ENCODE peak calls at places on chromosome 20, in five cellular contexts. O, W, I, G and A are unnamed samples.

GRCh38 chr20:11651647-11652046 is 266.0 kb upstream of the BTBD3 start:
- DNase-seq in O (no peak), W (no peak), I (no peak), G (no peak), A (no peak)

GRCh38 chr20:25024171-25024570 is 31.6 kb upstream of the APMAP start:
- DNase-seq in O (no peak), I (no peak), G (no peak), W (no peak), A (no peak)

GRCh38 chr20:36845288-36845969 is 30.5 kb upstream of the TLDC2 start:
- DNase-seq in G (no peak), O (no peak), W (no peak), I (no peak), A (no peak)

GRCh38 chr20:13649548-13649947 is 10.8 kb upstream of the TASP1 start:
- DNase-seq in G (peak; percentile 25), W (no peak), I (peak; percentile 48), O (no peak), A (no peak)

GRCh38 chr20:41639630-41640029 is 21.5 kb upstream of the CHD6 start:
- DNase-seq in O (no peak), I (no peak), G (no peak), W (no peak), A (no peak)

GRCh38 chr20:40744072-40744471 is 55.0 kb upstream of the MAFB start:
- DNase-seq in O (no peak), I (no peak), G (no peak), W (no peak), A (no peak)

GRCh38 chr20:50267041-50267865 is 76.6 kb downstream of the CEBPB start:
- DNase-seq in O (peak; percentile 99), G (peak; percentile 56), W (peak; percentile 76), I (peak; percentile 66), A (no peak)

GRCh38 chr20:62136283-62137091 is 6.7 kb downstream of the PSMA7 start:
- DNase-seq in O (peak; percentile 83), G (peak; percentile 61), W (peak; percentile 82), I (peak; percentile 51), A (no peak)

GRCh38 chr20:38184098-38184497 is 19.0 kb upstream of the TGM2 start:
- DNase-seq in I (no peak), W (peak; percentile 98), O (no peak), G (no peak), A (no peak)

GRCh38 chr20:2871111-2871465 is 2.2 kb upstream of the PTPRA start:
- DNase-seq in G (no peak), I (no peak), W (no peak), O (no peak), A (no peak)

GRCh38 chr20:24603454-24603853 is 134.0 kb downstream of the SYNDIG1 start:
- DNase-seq in W (no peak), I (no peak), G (no peak), O (no peak), A (no peak)

GRCh38 chr20:45341939-45342862 is 6.0 kb downstream of the SDC4 start:
- DNase-seq in G (no peak), O (peak; percentile 80), I (peak; percentile 72), W (peak; percentile 72), A (no peak)

GRCh38 chr20:44089987-44090674 is 96.9 kb downstream of the JPH2 start:
- DNase-seq in O (peak; percentile 28), G (no peak), W (peak; percentile 44), I (peak; percentile 55), A (no peak)

GRCh38 chr20:43558412-43559146 is at the start of gene SGK2:
- DNase-seq in G (no peak), I (peak; percentile 41), O (peak; percentile 90), W (peak; percentile 76), A (no peak)

GRCh38 chr20:49052334-49052733 is 6.2 kb downstream of the CSE1L start:
- DNase-seq in W (no peak), I (no peak), G (no peak), O (no peak), A (no peak)

GRCh38 chr20:38573381-38573780 is 7.6 kb upstream of the ADIG start:
- DNase-seq in G (no peak), I (no peak), W (no peak), O (no peak), A (no peak)

GRCh38 chr20:62595491-62595890 is 46.8 kb upstream of the SLCO4A1 start:
- DNase-seq in I (peak; percentile 46), W (peak; percentile 70), O (peak; percentile 83), G (no peak), A (no peak)

GRCh38 chr20:25397827-25398226 is 7.2 kb upstream of the ABHD12 start:
- DNase-seq in W (peak; percentile 85), G (no peak), I (no peak), O (no peak), A (no peak)

GRCh38 chr20:63230800-63231268 is 4.9 kb upstream of the BIRC7 start:
- DNase-seq in G (no peak), O (no peak), I (no peak), W (peak; percentile 58), A (no peak)

GRCh38 chr20:13017883-13018535 is 9.2 kb downstream of the SPTLC3 start:
- DNase-seq in I (no peak), W (peak; percentile 95), G (no peak), O (no peak), A (no peak)

GRCh38 chr20:57708694-57709673 is 831 bp downstream of the PMEPA1 start:
- DNase-seq in O (peak; percentile 44), G (no peak), W (no peak), I (no peak), A (no peak)

GRCh38 chr20:32010096-32010495 is at the start of gene CCM2L:
- DNase-seq in O (no peak), W (no peak), I (no peak), G (no peak), A (no peak)

GRCh38 chr20:62707981-62708521 is 585 bp upstream of the NTSR1 start:
- DNase-seq in O (peak; percentile 68), I (no peak), G (no peak), W (peak; percentile 56), A (no peak)

GRCh38 chr20:58880994-58881752 is 28.7 kb downstream of the GNAS start:
- DNase-seq in G (no peak), O (no peak), W (peak; percentile 45), I (no peak), A (no peak)

GRCh38 chr20:7841967-7842301 is 98.3 kb downstream of the HAO1 start:
- DNase-seq in O (peak; percentile 40), G (no peak), W (peak; percentile 96), I (no peak), A (peak; percentile 75)

GRCh38 chr20:45157977-45158376 is 16.7 kb upstream of the PI3 start:
- DNase-seq in O (peak; percentile 57), G (no peak), W (peak; percentile 96), I (no peak), A (no peak)

GRCh38 chr20:63703471-63703975 is 4.3 kb downstream of the ARFRP1 start:
- DNase-seq in G (no peak), I (no peak), O (no peak), W (no peak), A (no peak)

GRCh38 chr20:39825524-39825923 is 863.4 kb downstream of the DHX35 start:
- DNase-seq in I (no peak), G (no peak), O (no peak), W (no peak), A (no peak)

GRCh38 chr20:3084283-3084985 is at the start of gene AVP:
- DNase-seq in W (no peak), I (no peak), O (no peak), G (no peak), A (no peak)

GRCh38 chr20:17505664-17506517 is 25.3 kb downstream of the BFSP1 start:
- DNase-seq in G (no peak), W (peak; percentile 30), O (no peak), I (no peak), A (no peak)

GRCh38 chr20:34084227-34084923 is 27.7 kb downstream of the EIF2S2 start:
- DNase-seq in G (no peak), I (no peak), O (no peak), W (no peak), A (no peak)

GRCh38 chr20:63544241-63544957 is 3.1 kb downstream of the SRMS start:
- DNase-seq in O (no peak), G (no peak), W (no peak), I (no peak), A (no peak)